ENCODE peak calls at places on chromosomes 16 and 17, in ten cellular contexts. O is KG1; H is ELR; K is mesenchymal stem cell; P is HepG2; R is suprapubic skin; C is stimulated activated naive CD8-positive, alpha-beta T cell treated with anti-CD3 and anti-CD28 coated beads, Interleukin-15, Interleukin-2, amounts not matched to agents 100 U/mL and 50 U/mL, for 24 hours; G is activated T-helper 9 cell treated with anti-CD3 and anti-CD28 coated beads, Interleukin-2, amount 50 U/mL, for 16 hours; N is AG10803; F is C1 segment of cervical spinal cord. Y is an unnamed sample.

GRCh38 chr16:84144301-84144858 is 597 bp downstream of the HSDL1 start:
- DNase-seq in O (peak), H (peak), K (peak), P (no peak), R (no peak), C (peak), G (peak), N (no peak), F (peak), Y (peak)

GRCh38 chr17:41796066-41796895 is 9.8 kb upstream of the JUP start:
- DNase-seq in O (no peak), H (no peak), K (no peak), P (peak), R (no peak), C (no peak), G (no peak), N (no peak), F (no peak), Y (peak)

GRCh38 chr17:57724729-57725125 is 20.4 kb downstream of the CCDC182 start:
- DNase-seq in O (no peak), H (no peak), K (no peak), P (no peak), R (no peak), C (no peak), G (no peak), N (no peak), F (no peak), Y (no peak)

GRCh38 chr16:82753821-82754220 is 127.1 kb downstream of the CDH13 start:
- DNase-seq in O (no peak), H (peak), K (no peak), P (no peak), R (no peak), C (no peak), G (no peak), N (peak), F (no peak), Y (no peak)

GRCh38 chr17:49217651-49218413 is 7.3 kb downstream of the ABI3 start:
- DNase-seq in O (peak), H (no peak), K (no peak), P (no peak), R (no peak), C (peak), G (no peak), N (no peak), F (peak), Y (no peak)

GRCh38 chr16:73365010-73365409 is 317.1 kb upstream of the ZFHX3 start:
- DNase-seq in O (no peak), H (no peak), K (no peak), P (no peak), R (no peak), C (no peak), G (no peak), N (no peak), F (no peak), Y (no peak)

GRCh38 chr17:17645961-17646360 is 35.3 kb upstream of the RAI1 start:
- DNase-seq in O (no peak), H (no peak), K (no peak), P (no peak), R (no peak), C (no peak), G (no peak), N (peak), F (no peak), Y (peak)

GRCh38 chr17:45086346-45086745 is 25.2 kb downstream of the NMT1 start:
- DNase-seq in O (no peak), H (no peak), K (no peak), P (no peak), R (no peak), C (no peak), G (no peak), N (no peak), F (peak), Y (no peak)

GRCh38 chr16:2152695-2153506 is 2.7 kb upstream of the TRAF7 start:
- DNase-seq in O (no peak), H (peak), K (no peak), P (peak), R (peak), C (peak), G (no peak), N (no peak), F (no peak), Y (peak)

GRCh38 chr17:77373298-77374169 is 232.8 kb downstream of the SEC14L1 start:
- DNase-seq in O (no peak), H (peak), K (peak), P (no peak), R (no peak), C (peak), G (no peak), N (no peak), F (peak), Y (no peak)

GRCh38 chr16:28494141-28494851 is at the start of gene APOBR:
- DNase-seq in O (peak), H (peak), K (no peak), P (no peak), R (no peak), C (peak), G (peak), N (no peak), F (peak), Y (no peak)

GRCh38 chr17:16352303-16352837 is 899 bp downstream of the CENPV start:
- DNase-seq in O (peak), H (peak), K (peak), P (peak), R (no peak), C (peak), G (peak), N (peak), F (peak), Y (peak)

GRCh38 chr16:50246299-50247122 is 19.8 kb upstream of the ADCY7 start:
- DNase-seq in O (no peak), H (peak), K (peak), P (no peak), R (no peak), C (peak), G (no peak), N (no peak), F (no peak), Y (no peak)

GRCh38 chr17:14875557-14876412 is 389.3 kb downstream of the PMP22 start:
- DNase-seq in O (no peak), H (no peak), K (no peak), P (no peak), R (no peak), C (no peak), G (no peak), N (no peak), F (no peak), Y (no peak)

GRCh38 chr16:11674818-11675560 is 6.7 kb downstream of the SNN start:
- DNase-seq in O (no peak), H (peak), K (peak), P (no peak), R (no peak), C (no peak), G (no peak), N (no peak), F (peak), Y (peak)

GRCh38 chr16:49089039-49089438 is 192.6 kb downstream of the CBLN1 start:
- DNase-seq in O (no peak), H (no peak), K (no peak), P (no peak), R (no peak), C (no peak), G (no peak), N (no peak), F (no peak), Y (no peak)

GRCh38 chr17:80118601-80119270 is 17.4 kb downstream of the GAA start:
- DNase-seq in O (no peak), H (no peak), K (no peak), P (no peak), R (no peak), C (no peak), G (no peak), N (no peak), F (no peak), Y (no peak)

GRCh38 chr16:75250809-75251279 is 580 bp downstream of the BCAR1 start:
- DNase-seq in O (no peak), H (peak), K (peak), P (peak), R (no peak), C (no peak), G (no peak), N (no peak), F (peak), Y (no peak)

GRCh38 chr17:69606142-69606800 is 191.8 kb downstream of the MAP2K6 start:
- DNase-seq in O (no peak), H (no peak), K (no peak), P (no peak), R (no peak), C (no peak), G (no peak), N (no peak), F (no peak), Y (no peak)

GRCh38 chr17:31724026-31724425 is 135.0 kb downstream of the COPRS start:
- DNase-seq in O (no peak), H (peak), K (peak), P (no peak), R (no peak), C (no peak), G (no peak), N (peak), F (no peak), Y (peak)